ENCODE peak calls at places on chromosomes 5 and 9, in four cellular contexts. J, A, H and C are unnamed samples.

GRCh38 chr5:110333384-110333783 is 393.1 kb downstream of the TMEM232 start:
- DNase-seq in J (no peak), H (peak), A (no peak), C (no peak)

GRCh38 chr9:99465231-99465891 is 243.3 kb downstream of the SEC61B start:
- DNase-seq in H (no peak), J (no peak), A (peak), C (no peak)

GRCh38 chr5:10863763-10864383 is 102.8 kb upstream of the DAP start:
- DNase-seq in A (no peak), H (peak), J (peak), C (no peak)

GRCh38 chr5:180606215-180606785 is 15.0 kb upstream of the SCGB3A1 start:
- DNase-seq in H (peak), A (no peak), J (no peak), C (no peak)

GRCh38 chr5:34957299-34957698 is 27.9 kb downstream of the DNAJC21 start:
- DNase-seq in A (no peak), J (no peak), H (no peak), C (no peak)

GRCh38 chr5:122656577-122656976 is 118.3 kb upstream of the SNX2 start:
- DNase-seq in J (no peak), A (no peak), H (no peak), C (no peak)

GRCh38 chr9:27165670-27166069 is 56.6 kb downstream of the TEK start:
- DNase-seq in H (no peak), A (no peak), J (no peak), C (no peak)

GRCh38 chr5:159854916-159855315 is 61.4 kb upstream of the ADRA1B start:
- DNase-seq in J (no peak), A (no peak), H (no peak), C (no peak)

GRCh38 chr9:137167113-137167751 is 2.6 kb downstream of the LRRC26 start:
- DNase-seq in A (no peak), H (no peak), J (no peak), C (no peak)

GRCh38 chr5:68950111-68950510 is 143.7 kb upstream of the SLC30A5 start:
- DNase-seq in A (no peak), H (peak), J (no peak), C (no peak)

GRCh38 chr5:112717506-112718082 is 20.1 kb upstream of the APC start:
- DNase-seq in H (no peak), J (no peak), A (no peak), C (no peak)

GRCh38 chr5:178797546-178798105 is 62.1 kb upstream of the ZNF354B start:
- DNase-seq in H (no peak), J (no peak), A (no peak), C (no peak)

GRCh38 chr5:121797677-121798518 is 53.8 kb upstream of the FTMT start:
- DNase-seq in H (no peak), J (no peak), A (no peak), C (no peak)

GRCh38 chr9:114305189-114305555 is 17.7 kb upstream of the ORM1 start:
- DNase-seq in J (no peak), A (no peak), H (no peak), C (no peak)

GRCh38 chr9:16342621-16343020 is 527.8 kb downstream of the BNC2 start:
- DNase-seq in J (no peak), A (no peak), H (no peak), C (no peak)

GRCh38 chr9:118162711-118163110 is 458.5 kb downstream of the TLR4 start:
- DNase-seq in A (no peak), H (no peak), J (no peak), C (no peak)

GRCh38 chr9:85404911-85405580 is 336.7 kb downstream of the AGTPBP1 start:
- DNase-seq in H (no peak), J (no peak), A (no peak), C (no peak)

GRCh38 chr9:77876091-77876490 is 155.5 kb downstream of the GNAQ start:
- DNase-seq in J (no peak), H (no peak), A (no peak), C (no peak)

GRCh38 chr5:125180222-125180621 is 433.8 kb upstream of the ZNF608 start:
- DNase-seq in J (no peak), A (no peak), H (no peak), C (no peak)

GRCh38 chr9:134125413-134126095 is 10.3 kb upstream of the WDR5 start:
- DNase-seq in H (no peak), J (no peak), A (no peak), C (no peak)

GRCh38 chr9:124212381-124213050 is 45.2 kb upstream of the NEK6 start:
- DNase-seq in A (no peak), J (no peak), H (no peak), C (no peak)

GRCh38 chr5:14263700-14264099 is 120.6 kb downstream of the TRIO start:
- DNase-seq in J (no peak), H (no peak), A (peak), C (no peak)

GRCh38 chr5:175796536-175797499 is 74.6 kb upstream of the CPLX2 start:
- DNase-seq in H (peak), A (peak), J (peak), C (peak)

GRCh38 chr5:77210091-77211012 is at the start of gene PDE8B:
- DNase-seq in A (no peak), J (no peak), H (no peak), C (no peak)

GRCh38 chr9:130143974-130144373 is 28.2 kb upstream of the NCS1 start:
- DNase-seq in H (no peak), A (no peak), J (no peak), C (no peak)

GRCh38 chr9:34540826-34541225 is 18.0 kb upstream of the ENHO start:
- DNase-seq in J (no peak), A (no peak), H (no peak), C (no peak)

GRCh38 chr5:54844905-54845566 is 140.4 kb downstream of the ESM1 start:
- DNase-seq in A (no peak), H (no peak), J (no peak), C (no peak)

GRCh38 chr9:9612270-9612669 is 1000.5 kb downstream of the PTPRD start:
- DNase-seq in A (peak), H (no peak), J (no peak), C (no peak)

GRCh38 chr5:157496847-157497246 is 36.8 kb downstream of the NIPAL4 start:
- DNase-seq in H (no peak), A (no peak), J (no peak), C (no peak)

GRCh38 chr9:84101892-84102632 is 121.5 kb downstream of the RMI1 start:
- DNase-seq in H (peak), J (no peak), A (no peak), C (no peak)

GRCh38 chr5:6578676-6579343 is 54.0 kb downstream of the NSUN2 start:
- DNase-seq in J (no peak), A (no peak), H (no peak), C (no peak)

GRCh38 chr5:150317048-150318003 is 14.6 kb upstream of the ARSI start:
- DNase-seq in J (no peak), H (peak), A (no peak), C (no peak)

GRCh38 chr5:169805527-169805934 is 168.5 kb downstream of the DOCK2 start:
- DNase-seq in J (no peak), H (no peak), A (no peak), C (peak)

GRCh38 chr9:135326141-135326540 is 153.4 kb upstream of the PPP1R26 start:
- DNase-seq in H (no peak), J (no peak), A (no peak), C (no peak)

GRCh38 chr9:34636791-34637355 is 714 bp downstream of the SIGMAR1 start:
- DNase-seq in A (no peak), J (no peak), H (no peak), C (no peak)

GRCh38 chr9:123654647-123655637 is 275.0 kb downstream of the DENND1A start:
- DNase-seq in H (no peak), J (no peak), A (no peak), C (no peak)

GRCh38 chr5:119328753-119329602 is 26.8 kb upstream of the TNFAIP8 start:
- DNase-seq in J (peak), H (no peak), A (no peak), C (no peak)